ENCODE peak calls at places on chromosomes 12 and 14, in seven cellular contexts. T is fibroblast of lung, Z is heart left ventricle, Y is lung, H is upper lobe of right lung, P is endodermal cell, G is adrenal gland. S is an unnamed sample.

GRCh38 chr12:25988505-25988904 is 30.0 kb downstream of the RASSF8 start:
- DNase-seq in Y (no peak), G (no peak), P (no peak), H (no peak), Z (no peak), T (no peak), S (no peak)

GRCh38 chr14:92039073-92039719 is 663 bp downstream of the TRIP11 start:
- DNase-seq in H (no peak), Y (no peak), P (peak; percentile 94), Z (no peak), G (no peak), T (peak; percentile 88), S (no peak)

GRCh38 chr12:27012239-27012981 is 1.8 kb downstream of the TM7SF3 start:
- DNase-seq in T (no peak), H (peak; percentile 63), G (no peak), Y (no peak), P (no peak), Z (no peak), S (no peak)

GRCh38 chr12:103369929-103370328 is 125.8 kb downstream of the C12orf42 start:
- DNase-seq in H (no peak), P (no peak), T (no peak), Z (no peak), G (no peak), Y (no peak), S (no peak)

GRCh38 chr14:101808020-101808641 is 46.6 kb downstream of the PPP2R5C start:
- DNase-seq in G (no peak), Y (no peak), P (peak; percentile 89), T (no peak), H (no peak), Z (no peak), S (peak; percentile 54)

GRCh38 chr12:47754126-47754525 is 4.6 kb downstream of the RAPGEF3 start:
- DNase-seq in Y (no peak), T (no peak), H (no peak), G (no peak), P (no peak), Z (no peak), S (no peak)

GRCh38 chr14:65019944-65020566 is 33.4 kb downstream of the FNTB start:
- DNase-seq in Y (no peak), H (no peak), T (peak; percentile 83), P (peak; percentile 68), Z (peak; percentile 23), G (peak; percentile 45), S (peak; percentile 64)

GRCh38 chr12:122079038-122079531 is 529 bp downstream of the MLXIP start:
- DNase-seq in G (peak; percentile 43), H (peak; percentile 78), Z (no peak), Y (no peak), P (peak; percentile 86), T (no peak), S (no peak)

GRCh38 chr12:116282371-116283286 is 5.1 kb upstream of the MED13L start:
- DNase-seq in T (no peak), P (no peak), G (no peak), Y (no peak), H (no peak), Z (no peak), S (no peak)

GRCh38 chr14:94701854-94702370 is 68.0 kb downstream of the GSC start:
- DNase-seq in T (no peak), Y (no peak), Z (no peak), G (no peak), P (peak; percentile 50), H (no peak), S (no peak)

GRCh38 chr14:29042546-29042945 is 276.0 kb downstream of the FOXG1 start:
- DNase-seq in T (no peak), H (no peak), G (no peak), P (no peak), Z (no peak), Y (no peak), S (no peak)

GRCh38 chr12:8609061-8609570 is 3.5 kb downstream of the AICDA start:
- DNase-seq in G (no peak), Y (no peak), P (peak; percentile 78), T (peak; percentile 43), Z (no peak), H (no peak), S (peak; percentile 67)

GRCh38 chr14:105838107-105838506 is 311.7 kb downstream of the TMEM121 start:
- DNase-seq in T (no peak), Z (no peak), P (no peak), Y (no peak), G (no peak), H (no peak), S (no peak)

GRCh38 chr12:48851883-48852733 is at the start of gene DDX23:
- DNase-seq in Z (peak; percentile 95), P (peak; percentile 99), Y (peak; percentile 95), H (peak; percentile 96), G (peak; percentile 97), T (peak; percentile 98), S (peak; percentile 97)

GRCh38 chr12:48854488-48854887 is 2.5 kb upstream of the DDX23 start:
- DNase-seq in T (no peak), G (no peak), Y (no peak), Z (no peak), H (no peak), P (no peak), S (no peak)

GRCh38 chr12:48856379-48856778 is 4.4 kb upstream of the DDX23 start:
- DNase-seq in P (no peak), Y (no peak), H (no peak), G (no peak), T (no peak), Z (no peak), S (no peak)

GRCh38 chr12:48852734-48853168 is 788 bp upstream of the DDX23 start:
- DNase-seq in Y (no peak), Z (no peak), P (no peak), T (no peak), G (no peak), H (no peak), S (no peak)

DNA sequence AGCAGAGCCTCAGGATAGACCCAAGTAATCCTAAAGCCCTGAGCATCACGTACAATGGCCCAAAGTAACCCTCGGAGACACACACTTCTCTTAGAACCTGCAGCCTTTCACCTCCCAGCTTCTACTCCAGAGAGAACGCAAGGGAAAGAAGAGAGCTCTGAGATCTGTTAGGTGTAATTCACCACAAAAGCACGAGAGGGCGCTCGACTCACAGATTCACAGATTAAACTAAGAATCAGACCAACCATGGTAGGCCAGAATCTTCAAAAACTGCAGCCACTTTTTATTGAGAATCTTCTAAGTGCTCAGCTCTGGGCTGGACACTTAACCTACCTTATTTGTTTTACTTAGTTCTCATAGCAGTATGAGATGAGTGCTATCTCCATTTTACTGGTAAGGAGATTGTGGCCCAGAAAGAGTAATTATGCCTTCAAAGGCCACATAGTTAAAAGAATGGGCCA is 1.3 kb upstream of the DDX23 start:
- DNase-seq in Z (peak; percentile 82), Y (peak; percentile 90), G (peak; percentile 92), P (peak; percentile 99), T (peak; percentile 76), H (peak; percentile 67), S (peak; percentile 92)
- H3K4me3 ChIP-seq in Z (peak overlapping the region; percentile 92), Y (no peak overlapping the region), G (no peak overlapping the region), P (peak overlapping the region; percentile 96), T (peak overlapping the region; percentile 87), H (peak overlapping the region; percentile 93), S (peak overlapping the region; percentile 98)

DNA sequence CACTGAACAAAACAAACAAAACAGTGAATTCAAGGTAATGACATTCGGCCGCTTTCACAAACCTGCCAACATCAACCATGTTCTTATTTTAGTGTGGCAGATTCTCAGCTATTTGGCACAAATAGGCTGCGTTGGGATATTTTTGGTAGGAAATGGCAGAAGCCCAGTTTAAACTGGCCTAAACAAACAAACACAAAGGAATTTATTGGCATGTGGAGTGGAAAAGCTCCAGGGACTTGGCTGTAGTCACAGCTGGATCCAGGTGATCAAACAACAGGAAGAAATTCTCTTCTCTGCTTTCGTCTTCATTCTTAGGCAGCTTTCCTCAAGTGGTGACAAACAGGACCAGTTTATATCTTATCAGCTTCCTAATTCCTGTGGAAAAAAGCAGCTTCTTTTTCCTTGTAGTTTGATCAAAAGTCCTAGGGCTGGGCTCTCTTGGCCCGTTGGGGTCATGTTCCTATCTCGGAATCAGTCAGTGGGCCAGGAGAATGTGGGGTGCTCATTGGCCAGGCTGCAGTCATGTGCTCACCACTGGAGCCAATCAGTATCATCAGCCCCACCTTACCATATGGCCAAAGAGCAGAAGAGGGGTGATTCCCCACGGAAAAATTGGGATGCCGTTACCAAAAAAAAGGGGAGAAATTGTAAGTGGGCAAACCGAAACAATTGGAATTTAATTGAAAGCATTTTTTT is 22.6 kb downstream of the C12orf75 start:
- DNase-seq in Y (no peak), H (no peak), T (peak; percentile 50), P (peak; percentile 61), G (no peak), Z (no peak), S (no peak)
- H3K4me3 ChIP-seq in Y (no peak overlapping the region), H (no peak overlapping the region), T (no peak overlapping the region), P (peak overlapping the region; percentile 29), G (no peak overlapping the region), Z (no peak overlapping the region), S (no peak overlapping the region)

DNA sequence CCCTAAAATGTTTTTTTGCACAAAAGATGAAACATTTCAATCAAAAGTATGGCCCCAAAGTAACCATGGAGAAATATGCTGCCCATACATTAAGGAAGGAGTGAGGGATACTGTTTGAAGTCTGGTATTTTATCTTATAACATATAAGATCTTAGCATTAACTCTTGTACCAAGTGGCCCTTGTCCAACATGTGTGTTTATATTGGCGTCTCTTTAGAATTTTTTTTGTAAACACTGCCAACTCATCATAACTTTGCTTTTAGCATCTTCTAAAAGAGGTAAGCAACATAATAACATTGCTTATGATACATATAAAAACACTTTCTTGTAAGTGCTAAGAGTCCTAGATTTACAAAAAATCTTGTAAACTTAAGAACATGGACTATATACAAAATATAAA is 419.7 kb downstream of the ADAMTS20 start:
- DNase-seq in P (no peak), H (no peak), Z (no peak), G (no peak), T (no peak), Y (no peak), S (no peak)
- H3K4me3 ChIP-seq in P (no peak overlapping the region), H (no peak overlapping the region), Z (no peak overlapping the region), G (no peak overlapping the region), T (no peak overlapping the region), Y (no peak overlapping the region), S (no peak overlapping the region)

GRCh38 chr12:98724384-98725155 is 79.5 kb downstream of the APAF1 start:
- DNase-seq in Z (no peak), Y (no peak), T (peak; percentile 27), P (no peak), G (no peak), H (no peak), S (no peak)
- H3K4me3 ChIP-seq in Z (no peak overlapping the region), Y (no peak overlapping the region), T (no peak overlapping the region), P (no peak overlapping the region), G (no peak overlapping the region), H (no peak overlapping the region), S (no peak overlapping the region)

GRCh38 chr12:91172051-91172450 is 10.6 kb downstream of the DCN start:
- DNase-seq in G (no peak), Z (no peak), P (no peak), Y (no peak), H (no peak), T (no peak), S (no peak)
- H3K4me3 ChIP-seq in G (no peak overlapping the region), Z (no peak overlapping the region), P (no peak overlapping the region), Y (no peak overlapping the region), H (no peak overlapping the region), T (no peak overlapping the region), S (no peak overlapping the region)

GRCh38 chr12:54051916-54052744 is 1.5 kb upstream of the HOXC4 start:
- DNase-seq in T (no peak), P (no peak), Y (no peak), G (no peak), Z (no peak), H (peak; percentile 40), S (no peak)
- H3K4me3 ChIP-seq in T (no peak overlapping the region), P (no peak overlapping the region), Y (no peak overlapping the region), G (no peak overlapping the region), Z (no peak overlapping the region), H (no peak overlapping the region), S (peak overlapping the region; percentile 85)

GRCh38 chr12:76020281-76020680 is 11.3 kb downstream of the PHLDA1 start:
- DNase-seq in T (peak; percentile 90), H (no peak), G (no peak), Z (no peak), P (peak; percentile 84), Y (no peak), S (no peak)
- H3K4me3 ChIP-seq in T (no peak overlapping the region), H (no peak overlapping the region), G (no peak overlapping the region), Z (no peak overlapping the region), P (no peak overlapping the region), Y (no peak overlapping the region), S (no peak overlapping the region)

S was measured in OCI-LY7.